ENCODE peak calls at places on chromosome 3, in six cellular contexts. One of them, this sample, is unnamed.

GRCh38 chr3:151200586-151200985 is 2.4 kb downstream of the GPR171 start:
- DNase-seq in cardiac fibroblast: no peak
- DNase-seq in cardiac muscle cell: no peak
- DNase-seq in CD8-positive, alpha-beta T cell: no peak
- DNase-seq in CD4-positive, alpha-beta T cell: no peak
- DNase-seq in fibroblast of lung: peak
- DNase-seq in this sample: no peak

GRCh38 chr3:129313983-129314756 is 35.5 kb downstream of the HMCES start:
- DNase-seq in CD4-positive, alpha-beta T cell: no peak
- DNase-seq in cardiac fibroblast: peak
- DNase-seq in cardiac muscle cell: no peak
- DNase-seq in fibroblast of lung: peak
- DNase-seq in CD8-positive, alpha-beta T cell: peak
- DNase-seq in this sample: no peak

GRCh38 chr3:120093923-120094775 is at the start of gene GSK3B:
- DNase-seq in cardiac fibroblast: peak
- DNase-seq in CD8-positive, alpha-beta T cell: peak
- DNase-seq in CD4-positive, alpha-beta T cell: peak
- DNase-seq in fibroblast of lung: no peak
- DNase-seq in cardiac muscle cell: peak
- DNase-seq in this sample: peak

GRCh38 chr3:47780727-47781325 is 867 bp downstream of the SMARCC1 start:
- DNase-seq in cardiac fibroblast: peak
- DNase-seq in fibroblast of lung: peak
- DNase-seq in CD4-positive, alpha-beta T cell: no peak
- DNase-seq in CD8-positive, alpha-beta T cell: no peak
- DNase-seq in cardiac muscle cell: no peak
- DNase-seq in this sample: no peak

GRCh38 chr3:46208167-46208704 is at the start of gene CCR1:
- DNase-seq in CD8-positive, alpha-beta T cell: no peak
- DNase-seq in fibroblast of lung: peak
- DNase-seq in cardiac muscle cell: peak
- DNase-seq in CD4-positive, alpha-beta T cell: peak
- DNase-seq in cardiac fibroblast: peak
- DNase-seq in this sample: no peak

GRCh38 chr3:69532828-69533219 is 146.9 kb upstream of the FRMD4B start:
- DNase-seq in CD4-positive, alpha-beta T cell: no peak
- DNase-seq in fibroblast of lung: no peak
- DNase-seq in cardiac muscle cell: no peak
- DNase-seq in CD8-positive, alpha-beta T cell: no peak
- DNase-seq in cardiac fibroblast: no peak
- DNase-seq in this sample: no peak

GRCh38 chr3:132087356-132087755 is 52.5 kb upstream of the CPNE4 start:
- DNase-seq in fibroblast of lung: no peak
- DNase-seq in cardiac fibroblast: no peak
- DNase-seq in cardiac muscle cell: no peak
- DNase-seq in CD8-positive, alpha-beta T cell: no peak
- DNase-seq in CD4-positive, alpha-beta T cell: no peak
- DNase-seq in this sample: no peak

GRCh38 chr3:172869797-172870518 is 119.4 kb downstream of the ECT2 start:
- DNase-seq in fibroblast of lung: no peak
- DNase-seq in cardiac muscle cell: no peak
- DNase-seq in cardiac fibroblast: no peak
- DNase-seq in CD8-positive, alpha-beta T cell: no peak
- DNase-seq in CD4-positive, alpha-beta T cell: no peak
- DNase-seq in this sample: no peak

GRCh38 chr3:85821130-85821756 is 862.5 kb downstream of the CADM2 start:
- DNase-seq in CD8-positive, alpha-beta T cell: no peak
- DNase-seq in cardiac muscle cell: peak
- DNase-seq in cardiac fibroblast: peak
- DNase-seq in CD4-positive, alpha-beta T cell: no peak
- DNase-seq in fibroblast of lung: peak
- DNase-seq in this sample: no peak

GRCh38 chr3:72973031-72973723 is 23.4 kb upstream of the PPP4R2 start:
- DNase-seq in cardiac fibroblast: peak
- DNase-seq in CD4-positive, alpha-beta T cell: no peak
- DNase-seq in CD8-positive, alpha-beta T cell: no peak
- DNase-seq in cardiac muscle cell: no peak
- DNase-seq in fibroblast of lung: no peak
- DNase-seq in this sample: no peak

GRCh38 chr3:130916507-130917167 is 22.8 kb downstream of the ATP2C1 start:
- DNase-seq in cardiac fibroblast: no peak
- DNase-seq in cardiac muscle cell: no peak
- DNase-seq in CD4-positive, alpha-beta T cell: no peak
- DNase-seq in CD8-positive, alpha-beta T cell: no peak
- DNase-seq in fibroblast of lung: no peak
- DNase-seq in this sample: no peak

GRCh38 chr3:50246517-50246954 is 10.5 kb downstream of the GNAI2 start:
- DNase-seq in fibroblast of lung: peak
- DNase-seq in CD4-positive, alpha-beta T cell: peak
- DNase-seq in cardiac muscle cell: no peak
- DNase-seq in CD8-positive, alpha-beta T cell: peak
- DNase-seq in cardiac fibroblast: peak
- DNase-seq in this sample: no peak

GRCh38 chr3:38834110-38834509 is 18.1 kb upstream of the SCN10A start:
- DNase-seq in CD8-positive, alpha-beta T cell: peak
- DNase-seq in CD4-positive, alpha-beta T cell: no peak
- DNase-seq in cardiac muscle cell: peak
- DNase-seq in fibroblast of lung: peak
- DNase-seq in cardiac fibroblast: peak
- DNase-seq in this sample: no peak

GRCh38 chr3:177281292-177281942 is 84.1 kb upstream of the TBL1XR1 start:
- DNase-seq in fibroblast of lung: no peak
- DNase-seq in cardiac fibroblast: no peak
- DNase-seq in CD4-positive, alpha-beta T cell: no peak
- DNase-seq in cardiac muscle cell: no peak
- DNase-seq in CD8-positive, alpha-beta T cell: no peak
- DNase-seq in this sample: no peak

GRCh38 chr3:100333970-100334339 is 602 bp upstream of the NIT2 start:
- DNase-seq in CD8-positive, alpha-beta T cell: no peak
- DNase-seq in cardiac fibroblast: no peak
- DNase-seq in fibroblast of lung: no peak
- DNase-seq in CD4-positive, alpha-beta T cell: no peak
- DNase-seq in cardiac muscle cell: no peak
- DNase-seq in this sample: no peak

GRCh38 chr3:106957021-106957420 is 420.2 kb upstream of the CCDC54 start:
- DNase-seq in cardiac muscle cell: no peak
- DNase-seq in CD4-positive, alpha-beta T cell: no peak
- DNase-seq in cardiac fibroblast: peak
- DNase-seq in fibroblast of lung: peak
- DNase-seq in CD8-positive, alpha-beta T cell: no peak
- DNase-seq in this sample: no peak

GRCh38 chr3:45604999-45605398 is 10.4 kb downstream of the LIMD1 start:
- DNase-seq in cardiac fibroblast: no peak
- DNase-seq in CD4-positive, alpha-beta T cell: no peak
- DNase-seq in CD8-positive, alpha-beta T cell: no peak
- DNase-seq in cardiac muscle cell: no peak
- DNase-seq in fibroblast of lung: no peak
- DNase-seq in this sample: no peak

GRCh38 chr3:134373278-134373941 is 837 bp downstream of the AMOTL2 start:
- DNase-seq in CD4-positive, alpha-beta T cell: no peak
- DNase-seq in cardiac muscle cell: peak
- DNase-seq in cardiac fibroblast: peak
- DNase-seq in CD8-positive, alpha-beta T cell: no peak
- DNase-seq in fibroblast of lung: peak
- DNase-seq in this sample: no peak

GRCh38 chr3:5194801-5195509 is 7.4 kb downstream of the EDEM1 start:
- DNase-seq in CD4-positive, alpha-beta T cell: no peak
- DNase-seq in CD8-positive, alpha-beta T cell: no peak
- DNase-seq in fibroblast of lung: peak
- DNase-seq in cardiac fibroblast: peak
- DNase-seq in cardiac muscle cell: no peak
- DNase-seq in this sample: no peak

GRCh38 chr3:62493116-62493801 is 119.9 kb upstream of the FEZF2 start:
- DNase-seq in cardiac muscle cell: no peak
- DNase-seq in CD8-positive, alpha-beta T cell: no peak
- DNase-seq in cardiac fibroblast: peak
- DNase-seq in fibroblast of lung: peak
- DNase-seq in CD4-positive, alpha-beta T cell: no peak
- DNase-seq in this sample: no peak

GRCh38 chr3:155744626-155745324 is at the start of gene PLCH1:
- DNase-seq in CD8-positive, alpha-beta T cell: peak
- DNase-seq in CD4-positive, alpha-beta T cell: peak
- DNase-seq in fibroblast of lung: peak
- DNase-seq in cardiac fibroblast: peak
- DNase-seq in cardiac muscle cell: peak
- DNase-seq in this sample: peak

GRCh38 chr3:39146611-39147373 is 6.6 kb downstream of the CSRNP1 start:
- DNase-seq in CD4-positive, alpha-beta T cell: peak
- DNase-seq in cardiac muscle cell: no peak
- DNase-seq in CD8-positive, alpha-beta T cell: peak
- DNase-seq in fibroblast of lung: peak
- DNase-seq in cardiac fibroblast: peak
- DNase-seq in this sample: no peak

GRCh38 chr3:169668957-169669681 is 5.6 kb upstream of the MECOM start:
- DNase-seq in cardiac muscle cell: peak
- DNase-seq in CD4-positive, alpha-beta T cell: peak
- DNase-seq in cardiac fibroblast: peak
- DNase-seq in fibroblast of lung: peak
- DNase-seq in CD8-positive, alpha-beta T cell: no peak
- DNase-seq in this sample: peak

GRCh38 chr3:155512867-155513261 is 219.4 kb upstream of the STRIT1 start:
- DNase-seq in cardiac fibroblast: no peak
- DNase-seq in CD8-positive, alpha-beta T cell: no peak
- DNase-seq in cardiac muscle cell: no peak
- DNase-seq in fibroblast of lung: no peak
- DNase-seq in CD4-positive, alpha-beta T cell: no peak
- DNase-seq in this sample: no peak

GRCh38 chr3:39166134-39166710 is 12.8 kb upstream of the CSRNP1 start:
- DNase-seq in CD4-positive, alpha-beta T cell: no peak
- DNase-seq in cardiac fibroblast: peak
- DNase-seq in cardiac muscle cell: no peak
- DNase-seq in fibroblast of lung: peak
- DNase-seq in CD8-positive, alpha-beta T cell: no peak
- DNase-seq in this sample: no peak

GRCh38 chr3:10594915-10595314 is 89.5 kb upstream of the ATP2B2 start:
- DNase-seq in CD8-positive, alpha-beta T cell: no peak
- DNase-seq in fibroblast of lung: peak
- DNase-seq in cardiac muscle cell: peak
- DNase-seq in CD4-positive, alpha-beta T cell: peak
- DNase-seq in cardiac fibroblast: peak
- DNase-seq in this sample: no peak

GRCh38 chr3:37223084-37223975 is 48.9 kb upstream of the LRRFIP2 start:
- DNase-seq in fibroblast of lung: no peak
- DNase-seq in cardiac muscle cell: no peak
- DNase-seq in CD4-positive, alpha-beta T cell: no peak
- DNase-seq in cardiac fibroblast: no peak
- DNase-seq in CD8-positive, alpha-beta T cell: peak
- DNase-seq in this sample: no peak

GRCh38 chr3:156258301-156258700 is 137.9 kb downstream of the KCNAB1 start:
- DNase-seq in cardiac fibroblast: no peak
- DNase-seq in CD4-positive, alpha-beta T cell: no peak
- DNase-seq in CD8-positive, alpha-beta T cell: no peak
- DNase-seq in fibroblast of lung: no peak
- DNase-seq in cardiac muscle cell: no peak
- DNase-seq in this sample: no peak

GRCh38 chr3:67863869-67864268 is 209.5 kb upstream of the SUCLG2 start:
- DNase-seq in CD4-positive, alpha-beta T cell: no peak
- DNase-seq in fibroblast of lung: peak
- DNase-seq in cardiac fibroblast: peak
- DNase-seq in CD8-positive, alpha-beta T cell: no peak
- DNase-seq in cardiac muscle cell: peak
- DNase-seq in this sample: no peak
- TF ChIP-seq CTCF in CD4-positive, alpha-beta T cell: no peak
- TF ChIP-seq CTCF in fibroblast of lung: peak
- TF ChIP-seq CTCF in cardiac fibroblast: peak
- TF ChIP-seq CTCF in CD8-positive, alpha-beta T cell: no peak
- TF ChIP-seq CTCF in cardiac muscle cell: no peak
- TF ChIP-seq CTCF in this sample: no peak

DNA sequence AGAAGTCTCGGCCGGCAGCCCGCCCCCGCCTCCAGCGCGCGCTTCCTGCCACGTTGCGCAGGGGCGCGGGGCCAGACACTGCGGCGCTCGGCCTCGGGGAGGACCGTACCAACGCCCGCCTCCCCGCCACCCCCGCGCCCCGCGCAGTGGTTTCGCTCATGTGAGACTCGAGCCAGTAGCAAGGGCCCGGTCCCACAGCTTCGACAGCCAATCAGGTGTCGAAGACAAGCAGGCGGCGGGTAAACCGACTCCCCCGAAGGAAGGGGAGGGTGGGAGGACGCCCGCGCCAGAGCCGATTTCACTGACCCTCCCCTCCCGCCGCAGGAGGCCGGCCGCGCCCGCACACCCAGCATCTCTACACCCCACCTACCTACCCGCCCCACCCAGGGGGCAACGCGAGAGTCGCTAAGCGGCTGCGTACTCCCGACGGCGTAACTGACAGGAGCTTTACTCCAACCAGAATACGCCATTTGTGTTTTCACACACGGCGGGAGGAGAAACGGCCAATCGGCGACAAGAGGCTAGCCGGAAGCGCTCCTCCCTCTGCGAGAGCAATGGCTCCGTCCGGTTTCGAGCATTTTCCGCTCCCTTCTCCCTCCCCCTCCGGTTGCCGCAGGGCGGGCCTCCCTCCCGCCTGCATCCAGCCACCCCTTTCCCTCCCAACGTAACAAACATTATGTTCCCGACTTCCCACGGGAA is 634 bp upstream of the SETD5 start:
- DNase-seq in CD8-positive, alpha-beta T cell: peak
- DNase-seq in fibroblast of lung: peak
- DNase-seq in cardiac muscle cell: peak
- DNase-seq in cardiac fibroblast: peak
- DNase-seq in CD4-positive, alpha-beta T cell: peak
- DNase-seq in this sample: peak
- TF ChIP-seq CTCF in CD8-positive, alpha-beta T cell: no peak
- TF ChIP-seq CTCF in fibroblast of lung: no peak
- TF ChIP-seq CTCF in cardiac muscle cell: no peak
- TF ChIP-seq CTCF in cardiac fibroblast: no peak
- TF ChIP-seq CTCF in CD4-positive, alpha-beta T cell: no peak
- TF ChIP-seq CTCF in this sample: no peak

DNA sequence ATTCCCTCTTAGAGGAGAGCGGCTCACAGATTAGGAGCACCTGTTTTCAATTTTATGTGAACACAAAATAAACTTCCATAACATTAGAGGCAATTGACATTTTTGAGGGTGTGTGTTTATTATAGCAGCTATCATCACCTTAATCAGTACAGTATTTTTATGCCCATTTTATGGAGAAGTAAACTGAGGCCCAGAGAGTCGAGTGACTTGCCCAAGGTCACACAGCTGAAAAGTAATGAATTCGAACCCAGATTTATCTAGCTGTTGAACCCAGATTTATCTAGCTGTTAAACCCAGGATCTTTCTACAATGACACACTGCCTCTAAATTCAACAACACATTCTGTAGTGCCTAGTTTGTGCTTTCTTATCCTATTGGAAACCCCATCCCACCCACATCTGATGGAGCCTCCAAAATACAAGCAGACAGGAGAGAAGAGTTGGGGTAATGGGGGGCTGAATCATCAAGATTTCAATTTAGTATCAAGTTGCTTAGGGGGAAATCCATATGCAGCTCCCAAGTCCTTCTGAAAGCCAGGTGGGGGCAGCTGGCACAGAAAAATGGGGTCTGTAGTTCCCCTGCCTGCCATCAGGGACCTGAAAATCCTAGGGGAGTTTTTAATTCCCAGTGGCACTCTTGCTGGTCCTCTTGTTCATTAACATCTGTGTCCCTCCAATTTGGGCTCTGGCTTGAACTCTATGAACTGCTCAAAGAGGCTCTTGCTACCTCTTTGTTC is 50.4 kb upstream of the TRA2B start:
- DNase-seq in cardiac fibroblast: no peak
- DNase-seq in CD4-positive, alpha-beta T cell: no peak
- DNase-seq in CD8-positive, alpha-beta T cell: no peak
- DNase-seq in fibroblast of lung: no peak
- DNase-seq in cardiac muscle cell: no peak
- DNase-seq in this sample: no peak
- TF ChIP-seq CTCF in cardiac fibroblast: peak
- TF ChIP-seq CTCF in CD4-positive, alpha-beta T cell: no peak
- TF ChIP-seq CTCF in CD8-positive, alpha-beta T cell: no peak
- TF ChIP-seq CTCF in fibroblast of lung: no peak
- TF ChIP-seq CTCF in cardiac muscle cell: no peak
- TF ChIP-seq CTCF in this sample: no peak

GRCh38 chr3:171514466-171514865 is 54.3 kb upstream of the TNIK start:
- DNase-seq in cardiac muscle cell: no peak
- DNase-seq in cardiac fibroblast: peak
- DNase-seq in CD8-positive, alpha-beta T cell: no peak
- DNase-seq in CD4-positive, alpha-beta T cell: no peak
- DNase-seq in fibroblast of lung: no peak
- DNase-seq in this sample: no peak
- TF ChIP-seq CTCF in cardiac muscle cell: peak
- TF ChIP-seq CTCF in cardiac fibroblast: peak
- TF ChIP-seq CTCF in CD8-positive, alpha-beta T cell: no peak
- TF ChIP-seq CTCF in CD4-positive, alpha-beta T cell: no peak
- TF ChIP-seq CTCF in fibroblast of lung: no peak
- TF ChIP-seq CTCF in this sample: no peak

This sample was measured in activated B cell treated with CpG ODN at 0.5 μM for 24 hours.